ENCODE peak calls at places on chromosome 21, in six cellular contexts. O, V, H, C, N and T are unnamed samples.

GRCh38 chr21:28308516-28308915 is 684.2 kb downstream of the LTN1 start:
- DNase-seq in O (no peak), V (no peak), N (no peak), H (no peak), C (no peak), T (no peak)

GRCh38 chr21:35257413-35257812 is 208.3 kb upstream of the RUNX1 start:
- DNase-seq in C (no peak), O (peak; percentile 13), H (peak; percentile 97), V (no peak), N (no peak), T (no peak)

GRCh38 chr21:21715286-21715969 is 717.2 kb downstream of the NCAM2 start:
- DNase-seq in V (no peak), C (no peak), H (no peak), N (no peak), O (no peak), T (no peak)

GRCh38 chr21:33884361-33885157 is 31.0 kb downstream of the ATP5PO start:
- DNase-seq in N (no peak), H (no peak), C (no peak), O (no peak), V (no peak), T (no peak)

GRCh38 chr21:33362044-33362555 is 37.3 kb downstream of the IFNAR1 start:
- DNase-seq in O (no peak), H (no peak), N (no peak), V (peak; percentile 22), C (no peak), T (peak; percentile 64)

GRCh38 chr21:15221799-15222386 is 157.1 kb upstream of the NRIP1 start:
- DNase-seq in V (no peak), N (peak; percentile 92), C (no peak), O (peak; percentile 15), H (no peak), T (peak; percentile 18)

GRCh38 chr21:32611471-32611997 is 643 bp downstream of the CFAP298 start:
- DNase-seq in C (no peak), O (peak; percentile 7), N (no peak), H (peak; percentile 39), V (peak; percentile 64), T (peak; percentile 63)

GRCh38 chr21:46454634-46455390 is 3.9 kb upstream of the DIP2A start:
- DNase-seq in H (peak; percentile 16), V (no peak), N (no peak), O (no peak), C (no peak), T (peak; percentile 22)

GRCh38 chr21:15788847-15789548 is 59.2 kb downstream of the USP25 start:
- DNase-seq in C (no peak), H (peak; percentile 64), V (no peak), N (no peak), O (no peak), T (no peak)

GRCh38 chr21:33023574-33024277 is 2.0 kb upstream of the OLIG2 start:
- DNase-seq in H (no peak), V (no peak), O (no peak), C (no peak), N (no peak), T (no peak)

GRCh38 chr21:46354046-46354445 is 30.1 kb downstream of the PCNT start:
- DNase-seq in O (no peak), V (no peak), N (no peak), C (no peak), H (no peak), T (no peak)

GRCh38 chr21:42471206-42471605 is 24.8 kb downstream of the RSPH1 start:
- DNase-seq in V (no peak), C (no peak), O (no peak), H (no peak), N (no peak), T (no peak)

GRCh38 chr21:40512590-40512989 is 334.4 kb downstream of the DSCAM start:
- DNase-seq in C (no peak), N (no peak), O (no peak), V (peak; percentile 41), H (no peak), T (peak; percentile 14)

GRCh38 chr21:40507978-40508377 is 339.0 kb downstream of the DSCAM start:
- DNase-seq in O (peak; percentile 26), H (no peak), N (peak; percentile 55), V (no peak), C (no peak), T (no peak)

GRCh38 chr21:40516336-40516735 is 330.6 kb downstream of the DSCAM start:
- DNase-seq in O (no peak), N (no peak), H (no peak), V (no peak), C (no peak), T (peak; percentile 19)

GRCh38 chr21:40511976-40512375 is 335.0 kb downstream of the DSCAM start:
- DNase-seq in N (no peak), C (no peak), H (no peak), V (no peak), O (no peak), T (no peak)
- TF ChIP-seq MYC in N (no peak), C (no peak), H (no peak), V (no peak), O (no peak), T (no peak)

GRCh38 chr21:39115659-39116235 is 67.5 kb downstream of the PSMG1 start:
- DNase-seq in O (no peak), H (no peak), N (peak; percentile 49), V (peak; percentile 54), C (no peak), T (no peak)

GRCh38 chr21:39118604-39119215 is 64.5 kb downstream of the PSMG1 start:
- DNase-seq in N (no peak), H (no peak), O (no peak), V (no peak), C (no peak), T (no peak)

GRCh38 chr21:39117571-39117970 is 65.7 kb downstream of the PSMG1 start:
- DNase-seq in V (no peak), O (no peak), N (no peak), H (no peak), C (no peak), T (no peak)

GRCh38 chr21:39118061-39118460 is 65.2 kb downstream of the PSMG1 start:
- DNase-seq in C (no peak), N (no peak), H (no peak), V (no peak), O (no peak), T (no peak)

DNA sequence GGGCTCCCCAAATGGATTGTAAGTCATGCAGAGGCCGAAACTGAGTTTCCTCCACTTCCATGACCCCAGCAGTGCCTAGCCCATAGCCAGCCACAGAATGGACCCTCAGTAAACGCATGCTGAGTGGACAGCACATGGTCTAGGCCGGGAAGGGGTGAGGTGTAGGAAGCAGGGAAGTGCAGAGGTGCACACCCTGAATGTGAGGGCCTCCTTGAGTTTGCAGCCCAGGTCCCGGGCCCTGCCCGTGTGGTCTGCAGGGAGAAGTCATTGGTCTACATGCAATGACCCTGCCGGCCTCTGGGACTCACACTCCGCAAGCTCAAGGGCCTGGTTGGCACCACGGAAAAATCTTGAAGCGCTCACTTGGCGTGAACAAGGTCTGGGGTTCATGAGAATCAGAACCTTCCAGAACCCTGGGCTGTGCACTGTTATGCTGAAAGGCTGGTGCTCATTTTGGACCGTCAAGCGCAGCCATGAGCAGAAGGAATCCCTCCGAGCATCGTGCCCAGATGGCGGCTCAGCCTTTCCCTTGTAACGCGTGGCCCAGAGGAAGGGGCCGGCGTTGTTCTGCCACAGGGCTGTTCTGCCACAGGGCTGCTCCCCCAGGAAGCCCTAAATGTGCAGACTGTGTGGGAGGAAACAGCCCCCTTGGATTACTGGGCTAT is 66.4 kb downstream of the PSMG1 start:
- DNase-seq in N (no peak), H (no peak), C (no peak), V (no peak), O (no peak), T (no peak)
- TF ChIP-seq MYC in N (no peak), H (no peak), C (no peak), V (no peak), O (no peak), T (no peak)

DNA sequence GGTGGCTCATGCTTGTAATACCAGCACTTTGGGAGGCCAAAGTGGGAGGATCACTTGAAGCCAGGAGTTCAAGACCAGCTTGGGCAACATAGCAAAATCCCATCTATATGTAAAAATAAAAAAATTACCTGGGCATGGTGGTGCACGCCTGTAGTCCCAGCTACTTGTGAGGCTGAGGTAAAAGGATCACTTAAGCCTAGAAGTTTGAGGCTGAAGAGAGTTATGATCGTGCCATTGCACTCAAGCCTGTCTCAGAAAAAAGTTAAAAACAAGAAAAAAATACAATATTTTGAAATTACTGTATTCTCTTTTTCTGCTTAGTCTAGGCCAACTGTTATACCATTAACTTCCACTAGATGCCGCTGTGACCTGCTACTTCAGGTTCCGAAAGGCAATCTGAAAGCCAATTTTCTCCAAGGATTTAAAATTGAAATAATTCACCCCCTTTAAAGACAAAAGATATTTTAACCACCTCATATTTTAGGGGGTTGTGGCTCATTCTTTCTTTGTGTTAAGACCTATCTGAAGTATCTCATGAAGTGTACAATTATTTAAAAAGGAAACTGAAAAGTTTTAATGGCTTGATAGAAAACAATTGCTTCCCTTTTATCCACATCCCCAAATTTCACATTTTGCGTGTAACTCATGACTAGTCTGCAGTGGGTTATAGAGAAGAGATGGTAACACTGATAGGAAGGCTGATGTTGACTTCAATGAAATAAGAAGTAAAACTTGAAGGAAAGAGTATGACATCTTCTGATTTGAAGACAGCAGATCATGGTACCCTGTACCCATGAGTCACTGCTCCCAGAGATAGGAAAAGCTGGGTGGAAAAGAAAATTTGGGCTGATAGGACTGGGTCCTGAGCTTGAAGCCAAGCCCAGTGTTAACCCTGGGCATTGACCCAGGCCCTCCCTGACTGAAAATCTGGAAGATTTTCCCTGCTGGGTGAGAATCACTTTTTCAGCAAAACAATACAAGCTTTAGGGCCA is 24.4 kb upstream of the CLDN14 start:
- DNase-seq in N (peak; percentile 27), V (peak; percentile 36), H (peak; percentile 55), O (peak; percentile 5), C (no peak), T (peak; percentile 49)
- TF ChIP-seq MYC in N (no peak), V (no peak), H (no peak), O (no peak), C (no peak), T (no peak)

GRCh38 chr21:37153935-37154350 is 80.9 kb downstream of the TTC3 start:
- DNase-seq in V (no peak), O (no peak), H (peak; percentile 29), C (no peak), N (peak; percentile 98), T (peak; percentile 21)

GRCh38 chr21:37159949-37160348 is 86.9 kb downstream of the TTC3 start:
- DNase-seq in H (no peak), C (no peak), V (no peak), O (no peak), N (no peak), T (no peak)

GRCh38 chr21:37155216-37155615 is 82.2 kb downstream of the TTC3 start:
- DNase-seq in N (no peak), V (no peak), C (no peak), O (no peak), H (no peak), T (no peak)

GRCh38 chr21:37157938-37158337 is 84.9 kb downstream of the TTC3 start:
- DNase-seq in O (no peak), H (no peak), V (peak; percentile 47), C (no peak), N (no peak), T (no peak)

DNA sequence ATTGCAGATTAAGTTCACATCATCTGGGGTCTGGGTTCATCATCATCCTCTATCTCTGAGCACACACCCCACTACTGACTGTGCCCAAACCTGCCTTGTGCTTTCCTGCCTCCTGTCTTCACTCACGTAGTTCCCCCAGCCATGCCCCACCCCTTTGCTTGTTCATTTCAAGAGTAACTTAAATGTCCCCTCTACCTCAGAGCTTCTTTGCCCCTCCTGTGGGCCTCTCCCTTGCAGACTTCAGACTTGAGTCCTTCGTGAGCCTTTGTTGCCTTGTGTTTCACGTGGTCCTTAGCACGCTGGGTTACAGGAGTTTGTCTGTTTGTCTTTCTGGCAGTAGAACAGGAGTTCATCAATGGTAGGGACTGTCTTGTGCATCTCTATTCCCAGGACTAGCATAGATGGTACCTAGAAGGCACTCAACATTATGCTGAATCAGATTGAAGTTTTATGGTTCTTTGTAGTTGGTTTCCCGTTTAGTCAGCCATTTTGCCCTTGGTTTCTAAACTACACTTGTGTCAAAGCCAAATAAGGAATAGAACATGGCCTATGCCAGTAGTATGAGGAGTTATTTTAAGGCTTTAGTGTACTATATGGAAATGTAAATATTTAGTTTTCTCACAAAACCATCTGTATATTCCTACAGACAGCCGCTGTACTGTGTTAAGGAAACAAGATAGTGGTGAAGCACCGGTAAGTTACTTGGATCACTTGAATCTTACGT is 86.2 kb downstream of the TTC3 start:
- DNase-seq in N (no peak), V (no peak), C (peak; percentile 42), H (no peak), O (no peak), T (no peak)
- TF ChIP-seq MYC in N (no peak), V (no peak), C (no peak), H (no peak), O (no peak), T (no peak)